ENCODE peak calls at places on chromosomes 1 and 21, in ten cellular contexts. C is esophagus squamous epithelium, D is DND-41, V is lower lobe of right lung, X is heart right ventricle, N is RWPE1, E is pancreas, Z is right lobe of liver, S is IMR-90, P is H9. R is an unnamed sample.

GRCh38 chr1:116380499-116381316 is 7.7 kb downstream of the ATP1A1 start:
- DNase-seq in C (no peak), D (no peak), V (no peak), X (no peak), N (no peak), E (no peak), Z (no peak), S (no peak), P (no peak), R (no peak)

GRCh38 chr1:185227161-185227560 is 70.2 kb downstream of the SWT1 start:
- DNase-seq in C (no peak), D (no peak), V (no peak), X (no peak), N (no peak), E (no peak), Z (no peak), S (no peak), P (no peak), R (no peak)

GRCh38 chr1:1359668-1360468 is 1.5 kb upstream of the MXRA8 start:
- DNase-seq in C (no peak), D (no peak), V (no peak), X (peak), N (no peak), E (peak), Z (no peak), S (peak), P (no peak), R (no peak)

GRCh38 chr1:91606546-91607078 is 106.0 kb downstream of the CDC7 start:
- DNase-seq in C (no peak), D (no peak), V (no peak), X (no peak), N (no peak), E (no peak), Z (no peak), S (no peak), P (no peak), R (no peak)

GRCh38 chr1:29197590-29197924 is 15.9 kb upstream of the SRSF4 start:
- DNase-seq in C (no peak), D (peak), V (no peak), X (no peak), N (no peak), E (no peak), Z (no peak), S (peak), P (peak), R (peak)

GRCh38 chr1:81799939-81800740 is 594 bp upstream of the ADGRL2 start:
- DNase-seq in C (no peak), D (no peak), V (peak), X (peak), N (peak), E (peak), Z (peak), S (peak), P (peak), R (peak)

GRCh38 chr1:197200468-197200899 is 54.0 kb upstream of the ASPM start:
- DNase-seq in C (no peak), D (no peak), V (no peak), X (peak), N (no peak), E (no peak), Z (no peak), S (peak), P (no peak), R (peak)

GRCh38 chr1:53725238-53725689 is 13.7 kb downstream of the GLIS1 start:
- DNase-seq in C (no peak), D (no peak), V (no peak), X (no peak), N (no peak), E (no peak), Z (no peak), S (peak), P (peak), R (peak)

GRCh38 chr1:119363162-119363561 is 5.4 kb upstream of the HAO2 start:
- DNase-seq in C (no peak), D (no peak), V (no peak), X (no peak), N (no peak), E (no peak), Z (no peak), S (no peak), P (no peak), R (no peak)

GRCh38 chr1:114758251-114758832 is 558 bp upstream of the CSDE1 start:
- DNase-seq in C (no peak), D (no peak), V (no peak), X (no peak), N (peak), E (no peak), Z (no peak), S (no peak), P (no peak), R (no peak)

GRCh38 chr1:36768486-36769178 is 265.7 kb downstream of the GRIK3 start:
- DNase-seq in C (no peak), D (no peak), V (no peak), X (no peak), N (no peak), E (no peak), Z (no peak), S (no peak), P (no peak), R (no peak)

GRCh38 chr1:81149649-81150335 is 650.9 kb upstream of the ADGRL2 start:
- DNase-seq in C (no peak), D (no peak), V (no peak), X (no peak), N (no peak), E (no peak), Z (no peak), S (no peak), P (no peak), R (no peak)

GRCh38 chr1:160277330-160277729 is 7.6 kb downstream of the PEX19 start:
- DNase-seq in C (no peak), D (no peak), V (no peak), X (no peak), N (no peak), E (no peak), Z (no peak), S (no peak), P (no peak), R (no peak)

GRCh38 chr1:156376146-156376545 is 7.1 kb downstream of the RHBG start:
- DNase-seq in C (no peak), D (no peak), V (no peak), X (no peak), N (no peak), E (no peak), Z (no peak), S (peak), P (no peak), R (no peak)

GRCh38 chr1:51264470-51264869 is 28.4 kb downstream of the RNF11 start:
- DNase-seq in C (no peak), D (no peak), V (no peak), X (peak), N (no peak), E (no peak), Z (no peak), S (peak), P (no peak), R (peak)

GRCh38 chr21:25944082-25944481 is 209.3 kb downstream of the GABPA start:
- DNase-seq in C (no peak), D (no peak), V (no peak), X (no peak), N (no peak), E (no peak), Z (no peak), S (no peak), P (no peak), R (no peak)

GRCh38 chr1:84884671-84885389 is 8.2 kb downstream of the LPAR3 start:
- DNase-seq in C (no peak), D (no peak), V (no peak), X (no peak), N (no peak), E (no peak), Z (no peak), S (no peak), P (no peak), R (peak)

GRCh38 chr1:20978413-20978812 is 191.3 kb upstream of the HP1BP3 start:
- DNase-seq in C (no peak), D (no peak), V (no peak), X (no peak), N (no peak), E (no peak), Z (no peak), S (no peak), P (no peak), R (peak)

GRCh38 chr1:161843156-161843555 is 77.0 kb downstream of the ATF6 start:
- DNase-seq in C (no peak), D (no peak), V (no peak), X (no peak), N (no peak), E (no peak), Z (no peak), S (no peak), P (no peak), R (no peak)

GRCh38 chr1:90839323-90839722 is 122.2 kb upstream of the BARHL2 start:
- DNase-seq in C (no peak), D (no peak), V (no peak), X (no peak), N (no peak), E (no peak), Z (no peak), S (no peak), P (no peak), R (no peak)

GRCh38 chr1:102863704-102864103 is 244.6 kb downstream of the COL11A1 start:
- DNase-seq in C (no peak), D (no peak), V (no peak), X (no peak), N (no peak), E (no peak), Z (no peak), S (no peak), P (no peak), R (no peak)

GRCh38 chr1:41383094-41383852 is 22.0 kb downstream of the FOXO6 start:
- DNase-seq in C (no peak), D (no peak), V (no peak), X (no peak), N (no peak), E (no peak), Z (no peak), S (peak), P (no peak), R (peak)

GRCh38 chr1:8660455-8660854 is 157.0 kb downstream of the RERE start:
- DNase-seq in C (no peak), D (no peak), V (no peak), X (peak), N (peak), E (no peak), Z (no peak), S (peak), P (peak), R (peak)

GRCh38 chr1:9052272-9053049 is 17.0 kb downstream of the SLC2A5 start:
- DNase-seq in C (no peak), D (no peak), V (no peak), X (no peak), N (no peak), E (no peak), Z (no peak), S (no peak), P (no peak), R (no peak)

GRCh38 chr1:207824691-207825090 is 72.8 kb downstream of the CD46 start:
- DNase-seq in C (no peak), D (no peak), V (no peak), X (no peak), N (no peak), E (no peak), Z (no peak), S (no peak), P (no peak), R (peak)

GRCh38 chr1:170711682-170712081 is 47.8 kb downstream of the PRRX1 start:
- DNase-seq in C (no peak), D (no peak), V (no peak), X (no peak), N (no peak), E (no peak), Z (no peak), S (peak), P (no peak), R (no peak)

GRCh38 chr1:29243863-29244185 is 7.5 kb downstream of the PTPRU start:
- DNase-seq in C (no peak), D (no peak), V (no peak), X (no peak), N (no peak), E (no peak), Z (no peak), S (peak), P (no peak), R (no peak)

GRCh38 chr1:187053876-187054275 is 225.1 kb downstream of the PLA2G4A start:
- DNase-seq in C (no peak), D (no peak), V (no peak), X (no peak), N (no peak), E (no peak), Z (no peak), S (no peak), P (peak), R (no peak)

DNA sequence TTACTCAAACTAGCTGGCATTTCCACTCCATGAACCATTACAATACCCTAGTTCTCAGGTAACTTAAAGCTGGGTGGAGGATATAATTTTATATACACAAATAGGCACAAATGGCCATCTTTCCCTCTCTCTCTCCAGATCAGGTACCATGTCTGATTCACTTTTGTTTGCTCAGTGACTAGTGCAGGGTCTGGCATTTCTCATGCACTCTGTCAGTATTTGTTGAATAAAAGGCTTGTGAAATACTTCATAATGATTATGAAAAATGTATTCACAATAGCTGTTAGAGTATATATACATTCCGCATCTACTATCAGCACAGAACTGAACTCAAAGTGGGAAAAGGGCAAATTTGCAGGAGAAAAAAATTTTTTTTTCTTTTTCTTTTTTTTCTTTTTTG is 510.2 kb upstream of the USP24 start:
- DNase-seq in C (no peak), D (no peak), V (no peak), X (no peak), N (peak), E (no peak), Z (no peak), S (peak), P (no peak), R (peak)
- H3K27ac ChIP-seq in C (no peak), D (no peak), V (no peak), X (no peak), N (peak), E (no peak), Z (no peak), S (peak), P (no peak), R (no peak)

DNA sequence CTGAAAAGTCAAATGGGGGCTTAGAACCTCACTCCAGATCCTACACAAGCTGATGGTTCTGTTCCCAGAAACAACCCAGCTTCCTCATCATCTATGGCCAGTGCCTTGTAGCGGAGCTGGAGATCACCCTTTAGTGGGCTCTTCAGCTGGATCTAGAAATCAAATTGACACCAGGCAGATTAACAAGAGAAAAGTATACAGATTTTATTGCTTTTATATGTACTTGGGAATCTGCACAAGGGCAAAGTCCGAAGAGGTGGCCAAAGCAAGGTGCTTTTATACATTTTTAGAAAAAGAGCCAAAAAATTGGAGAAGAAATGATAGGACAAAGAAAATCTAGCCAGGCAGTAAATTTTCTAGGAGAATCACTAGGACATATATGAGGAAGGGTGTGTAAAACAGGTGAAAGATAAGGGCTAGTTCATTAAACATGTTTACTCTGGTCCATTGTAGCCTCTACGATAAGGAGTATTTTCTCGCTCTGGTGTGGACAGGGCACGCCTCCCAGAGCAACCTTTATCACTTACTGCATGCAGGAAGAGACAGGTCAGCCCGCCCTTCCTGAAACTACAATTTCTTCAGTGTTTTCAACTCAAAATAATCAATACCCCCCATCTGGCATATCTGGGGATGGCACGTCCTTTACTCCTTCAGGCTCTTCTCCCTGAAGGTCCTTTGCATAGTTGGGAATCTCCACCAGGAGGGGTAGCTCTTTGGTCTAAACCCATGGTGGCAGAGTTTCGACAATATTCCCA is 14.0 kb upstream of the LGALS8 start:
- DNase-seq in C (no peak), D (no peak), V (no peak), X (no peak), N (no peak), E (no peak), Z (no peak), S (no peak), P (no peak), R (no peak)
- TF ChIP-seq CTCF in C (no peak), D (no peak), V (no peak), X (no peak), N (no peak), E (no peak), Z (no peak), S (no peak), P (peak), R (no peak)

GRCh38 chr1:17125756-17126237 is 6.5 kb upstream of the PADI2 start:
- DNase-seq in C (peak), D (peak), V (peak), X (peak), N (peak), E (peak), Z (peak), S (peak), P (peak), R (peak)
- H3K27ac ChIP-seq in C (no peak), D (no peak), V (no peak), X (no peak), N (peak), E (no peak), Z (no peak), S (no peak), P (no peak), R (no peak)

DNA sequence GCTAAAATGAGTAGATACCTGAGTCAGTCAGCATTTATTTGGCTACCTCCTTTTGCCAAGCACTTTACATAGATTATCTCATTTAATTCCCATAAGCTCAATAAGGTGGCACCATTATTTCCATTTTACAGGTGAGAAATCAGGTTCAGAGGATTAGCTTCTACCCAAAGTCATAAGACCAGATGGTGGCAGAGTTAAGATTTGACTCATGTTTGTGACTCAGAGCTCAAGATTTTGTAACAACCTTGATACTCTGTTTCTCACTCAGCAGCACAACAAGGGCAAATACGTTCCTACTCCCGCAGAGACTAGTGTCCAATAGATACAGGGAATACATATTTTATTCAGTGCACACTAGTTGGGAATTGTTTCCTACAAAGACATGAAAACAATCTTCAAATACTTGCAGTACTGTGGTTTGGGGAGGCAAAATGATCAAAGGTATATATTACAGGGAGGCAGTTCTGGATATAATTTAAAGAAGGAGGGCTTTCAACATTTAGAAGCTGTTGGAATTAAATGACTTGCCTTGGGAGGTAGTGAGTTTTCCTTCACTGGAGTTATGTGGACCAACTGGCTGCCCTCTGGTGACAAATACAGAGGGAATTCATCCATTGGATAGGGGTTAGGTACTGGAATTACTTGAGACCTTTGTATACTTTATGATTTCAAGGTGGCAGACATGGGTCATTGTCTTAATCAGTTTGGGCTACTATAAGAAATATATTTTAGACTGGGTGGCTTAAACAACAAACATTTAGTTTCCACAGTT is 3.6 kb downstream of the LEPR start:
- DNase-seq in C (no peak), D (no peak), V (no peak), X (no peak), N (peak), E (no peak), Z (no peak), S (peak), P (no peak), R (peak)
- TF ChIP-seq CTCF in C (no peak), D (no peak), V (no peak), X (no peak), N (no peak), E (no peak), Z (no peak), S (no peak), P (no peak), R (no peak)

GRCh38 chr21:34916446-34916845 is 132.7 kb downstream of the RUNX1 start:
- DNase-seq in C (no peak), D (no peak), V (no peak), X (no peak), N (no peak), E (no peak), Z (no peak), S (peak), P (no peak), R (peak)

GRCh38 chr21:34913786-34914185 is 135.3 kb downstream of the RUNX1 start:
- DNase-seq in C (no peak), D (no peak), V (no peak), X (no peak), N (no peak), E (no peak), Z (no peak), S (peak), P (no peak), R (no peak)

GRCh38 chr21:34914239-34914638 is 134.9 kb downstream of the RUNX1 start:
- DNase-seq in C (no peak), D (no peak), V (no peak), X (no peak), N (no peak), E (no peak), Z (no peak), S (no peak), P (no peak), R (no peak)

GRCh38 chr21:34912022-34912933 is 136.8 kb downstream of the RUNX1 start:
- DNase-seq in C (no peak), D (no peak), V (no peak), X (no peak), N (no peak), E (no peak), Z (no peak), S (no peak), P (no peak), R (no peak)

DNA sequence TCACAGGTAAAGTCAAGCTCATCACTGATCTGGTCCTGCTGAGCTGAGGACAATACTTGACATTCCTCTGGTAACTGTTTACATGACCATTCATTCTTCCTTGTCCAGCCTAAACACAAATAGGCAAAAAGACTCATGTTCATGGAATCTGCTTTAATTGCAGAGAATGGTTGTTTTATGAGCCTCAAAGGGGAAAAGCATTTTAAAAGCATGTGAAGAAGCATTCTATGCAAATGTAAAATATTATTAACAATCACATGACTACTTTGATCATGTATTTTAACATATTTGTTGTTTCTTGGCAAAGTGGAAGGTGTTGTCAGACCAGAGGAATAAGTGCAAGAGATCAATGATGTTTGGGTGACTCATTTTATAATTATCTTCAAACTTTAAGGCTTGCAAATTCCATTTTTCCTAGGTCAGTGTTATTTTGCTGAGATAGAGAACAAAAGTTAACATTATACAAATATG is 133.7 kb downstream of the RUNX1 start:
- DNase-seq in C (no peak), D (no peak), V (no peak), X (no peak), N (no peak), E (no peak), Z (no peak), S (peak), P (no peak), R (peak)
- H3K27ac ChIP-seq in C (no peak), D (no peak), V (no peak), X (no peak), N (no peak), E (no peak), Z (no peak), S (peak), P (no peak), R (no peak)

R was measured in cardiac muscle cell.